ENCODE peak calls at places on chromosomes 5 and 9, in five cellular contexts. One of them, this sample, is unnamed.

GRCh38 chr5:147098233-147098790 is 136.5 kb upstream of the STK32A start:
- DNase-seq in amniotic stem cell: peak; percentile 12
- DNase-seq in uterus: no peak
- DNase-seq in left colon: peak; percentile 47
- DNase-seq in H9: peak; percentile 61
- DNase-seq in this sample: peak; percentile 19

GRCh38 chr9:91572044-91572443 is 148.4 kb upstream of the NFIL3 start:
- DNase-seq in H9: no peak
- DNase-seq in left colon: no peak
- DNase-seq in uterus: no peak
- DNase-seq in amniotic stem cell: no peak
- DNase-seq in this sample: no peak

GRCh38 chr5:54610197-54610898 is 92.8 kb downstream of the SNX18 start:
- DNase-seq in H9: no peak
- DNase-seq in uterus: no peak
- DNase-seq in left colon: no peak
- DNase-seq in amniotic stem cell: no peak
- DNase-seq in this sample: no peak

GRCh38 chr5:10145922-10146321 is 103.8 kb downstream of the ATPSCKMT start:
- DNase-seq in H9: no peak
- DNase-seq in uterus: no peak
- DNase-seq in amniotic stem cell: no peak
- DNase-seq in left colon: no peak
- DNase-seq in this sample: peak; percentile 20

GRCh38 chr9:7121055-7121454 is 363.3 kb downstream of the KDM4C start:
- DNase-seq in H9: no peak
- DNase-seq in amniotic stem cell: no peak
- DNase-seq in left colon: no peak
- DNase-seq in uterus: no peak
- DNase-seq in this sample: no peak

GRCh38 chr9:2524601-2525000 is 97.0 kb upstream of the VLDLR start:
- DNase-seq in uterus: no peak
- DNase-seq in H9: no peak
- DNase-seq in left colon: no peak
- DNase-seq in amniotic stem cell: no peak
- DNase-seq in this sample: no peak

GRCh38 chr9:127121628-127122175 is 733 bp downstream of the ANGPTL2 start:
- DNase-seq in H9: peak; percentile 46
- DNase-seq in left colon: no peak
- DNase-seq in uterus: no peak
- DNase-seq in amniotic stem cell: no peak
- DNase-seq in this sample: no peak

GRCh38 chr5:87746341-87746740 is 333.6 kb upstream of the CCNH start:
- DNase-seq in left colon: no peak
- DNase-seq in amniotic stem cell: no peak
- DNase-seq in H9: no peak
- DNase-seq in uterus: no peak
- DNase-seq in this sample: no peak

GRCh38 chr5:179914032-179914755 is 6.5 kb upstream of the TBC1D9B start:
- DNase-seq in uterus: no peak
- DNase-seq in H9: no peak
- DNase-seq in left colon: no peak
- DNase-seq in amniotic stem cell: no peak
- DNase-seq in this sample: no peak

GRCh38 chr9:613771-614347 is 227.6 kb upstream of the DMRT1 start:
- DNase-seq in H9: peak; percentile 83
- DNase-seq in left colon: peak; percentile 56
- DNase-seq in uterus: peak; percentile 74
- DNase-seq in amniotic stem cell: peak; percentile 82
- DNase-seq in this sample: peak; percentile 18

GRCh38 chr5:119063579-119064379 is 7.1 kb upstream of the DMXL1 start:
- DNase-seq in left colon: no peak
- DNase-seq in uterus: no peak
- DNase-seq in amniotic stem cell: no peak
- DNase-seq in H9: no peak
- DNase-seq in this sample: peak; percentile 14

GRCh38 chr9:97501177-97501971 is at the start of gene TMOD1:
- DNase-seq in amniotic stem cell: no peak
- DNase-seq in uterus: peak; percentile 76
- DNase-seq in H9: peak; percentile 69
- DNase-seq in left colon: peak; percentile 79
- DNase-seq in this sample: peak; percentile 89

GRCh38 chr5:136032564-136032963 is 3.8 kb downstream of the TGFBI start:
- DNase-seq in uterus: peak; percentile 11
- DNase-seq in amniotic stem cell: no peak
- DNase-seq in H9: no peak
- DNase-seq in left colon: no peak
- DNase-seq in this sample: no peak

GRCh38 chr9:530681-531080 is 310.8 kb upstream of the DMRT1 start:
- DNase-seq in H9: no peak
- DNase-seq in uterus: no peak
- DNase-seq in amniotic stem cell: no peak
- DNase-seq in left colon: no peak
- DNase-seq in this sample: no peak

GRCh38 chr5:142866563-142867275 is 96.5 kb downstream of the ARHGAP26 start:
- DNase-seq in uterus: peak; percentile 31
- DNase-seq in amniotic stem cell: peak; percentile 53
- DNase-seq in left colon: peak; percentile 60
- DNase-seq in H9: peak; percentile 69
- DNase-seq in this sample: peak; percentile 66

GRCh38 chr5:34563951-34564705 is 92.0 kb upstream of the RAI14 start:
- DNase-seq in H9: no peak
- DNase-seq in uterus: peak; percentile 37
- DNase-seq in left colon: no peak
- DNase-seq in amniotic stem cell: peak; percentile 12
- DNase-seq in this sample: no peak

GRCh38 chr5:150272531-150272930 is 17.0 kb downstream of the CAMK2A start:
- DNase-seq in H9: peak; percentile 69
- DNase-seq in left colon: no peak
- DNase-seq in amniotic stem cell: no peak
- DNase-seq in uterus: no peak
- DNase-seq in this sample: peak; percentile 52

GRCh38 chr5:1297243-1297642 is 2.4 kb upstream of the TERT start:
- DNase-seq in left colon: no peak
- DNase-seq in uterus: no peak
- DNase-seq in H9: no peak
- DNase-seq in amniotic stem cell: no peak
- DNase-seq in this sample: no peak

GRCh38 chr5:160333726-160334125 is 21.4 kb upstream of the CCNJL start:
- DNase-seq in H9: no peak
- DNase-seq in uterus: no peak
- DNase-seq in left colon: no peak
- DNase-seq in amniotic stem cell: no peak
- DNase-seq in this sample: no peak

GRCh38 chr5:96431376-96432244 is 1.4 kb downstream of the PCSK1 start:
- DNase-seq in left colon: no peak
- DNase-seq in uterus: peak; percentile 20
- DNase-seq in amniotic stem cell: no peak
- DNase-seq in H9: no peak
- DNase-seq in this sample: no peak

GRCh38 chr9:137455361-137455991 is 3.7 kb downstream of the NSMF start:
- DNase-seq in left colon: no peak
- DNase-seq in amniotic stem cell: no peak
- DNase-seq in H9: no peak
- DNase-seq in uterus: peak; percentile 15
- DNase-seq in this sample: no peak

GRCh38 chr5:80069918-80070318 is 34.8 kb downstream of the THBS4 start:
- DNase-seq in left colon: no peak
- DNase-seq in uterus: no peak
- DNase-seq in H9: no peak
- DNase-seq in amniotic stem cell: no peak
- DNase-seq in this sample: no peak

GRCh38 chr5:151682751-151683331 is 3.9 kb downstream of the SPARC start:
- DNase-seq in H9: no peak
- DNase-seq in uterus: no peak
- DNase-seq in amniotic stem cell: no peak
- DNase-seq in left colon: no peak
- DNase-seq in this sample: no peak

GRCh38 chr5:136030956-136031611 is 2.3 kb downstream of the TGFBI start:
- DNase-seq in amniotic stem cell: no peak
- DNase-seq in H9: no peak
- DNase-seq in uterus: no peak
- DNase-seq in left colon: no peak
- DNase-seq in this sample: no peak

GRCh38 chr5:73596705-73597328 is 29.2 kb upstream of the ARHGEF28 start:
- DNase-seq in uterus: no peak
- DNase-seq in left colon: peak; percentile 10
- DNase-seq in amniotic stem cell: no peak
- DNase-seq in H9: no peak
- DNase-seq in this sample: peak; percentile 44

GRCh38 chr9:131092548-131093440 is 3.5 kb upstream of the AIF1L start:
- DNase-seq in H9: no peak
- DNase-seq in amniotic stem cell: no peak
- DNase-seq in uterus: no peak
- DNase-seq in left colon: no peak
- DNase-seq in this sample: no peak

GRCh38 chr5:125422342-125422741 is 675.9 kb upstream of the ZNF608 start:
- DNase-seq in amniotic stem cell: no peak
- DNase-seq in left colon: no peak
- DNase-seq in H9: no peak
- DNase-seq in uterus: no peak
- DNase-seq in this sample: no peak

GRCh38 chr5:36205329-36205728 is 36.4 kb downstream of the NADK2 start:
- DNase-seq in amniotic stem cell: no peak
- DNase-seq in H9: no peak
- DNase-seq in uterus: no peak
- DNase-seq in left colon: no peak
- DNase-seq in this sample: no peak

This sample was measured in HEK293T.